ENCODE peak calls at places on chromosomes 13 and 19, in ten cellular contexts. F is ELR; H is Kasumi-1; Q is EL; L is stimulated activated CD4-positive, alpha-beta T cell treated with anti-CD3 and anti-CD28 coated beads, Interleukin-15, amount 100 ng/mL, for 48 hours; C is CD8-positive, alpha-beta memory T cell; T is NCI-H510A; N is HT1080; Z is Caco-2; X is mesothelial cell of epicardium. B is an unnamed sample.
A peak's percentile ranks its signal among the peaks of the same experiment; 100 is the strongest.

GRCh38 chr13:41008349-41008980 is 10.7 kb downstream of the ELF1 start:
- DNase-seq in X (no peak), T (no peak), Z (no peak), H (no peak), N (peak; percentile 88), C (no peak), L (no peak), Q (peak; percentile 62), F (peak; percentile 82), B (no peak)

GRCh38 chr19:41356984-41357739 is 3.4 kb upstream of the TGFB1 start:
- DNase-seq in X (no peak), T (no peak), N (no peak), L (no peak), Z (no peak), H (peak; percentile 83), C (no peak), Q (no peak), F (no peak), B (no peak)

GRCh38 chr19:14391156-14391821 is 10.0 kb downstream of the ADGRE5 start:
- DNase-seq in C (no peak), N (no peak), Z (no peak), T (no peak), F (no peak), H (no peak), Q (no peak), X (no peak), L (no peak), B (no peak)

GRCh38 chr13:38980628-38981078 is 10.0 kb downstream of the STOML3 start:
- DNase-seq in T (no peak), F (no peak), L (no peak), N (no peak), H (no peak), X (no peak), Q (no peak), C (no peak), Z (no peak), B (no peak)

GRCh38 chr19:33705090-33705847 is 83.5 kb downstream of the CHST8 start:
- DNase-seq in Z (no peak), H (no peak), Q (no peak), X (no peak), T (no peak), N (no peak), L (no peak), C (peak; percentile 29), F (no peak), B (no peak)

GRCh38 chr13:46896346-46897138 is at the start of gene HTR2A:
- DNase-seq in Z (no peak), F (peak; percentile 45), X (no peak), Q (peak; percentile 40), N (peak; percentile 37), C (no peak), T (no peak), L (no peak), H (peak; percentile 53), B (no peak)

GRCh38 chr13:32548837-32549236 is 10.2 kb upstream of the N4BP2L2 start:
- DNase-seq in X (no peak), C (no peak), F (peak; percentile 12), Z (no peak), Q (peak; percentile 16), L (no peak), H (peak; percentile 18), T (no peak), N (no peak), B (no peak)

GRCh38 chr13:72820156-72820897 is 38.4 kb downstream of the PIBF1 start:
- DNase-seq in T (no peak), Z (no peak), L (no peak), N (peak; percentile 46), X (no peak), H (no peak), Q (peak; percentile 66), F (peak; percentile 59), C (no peak), B (no peak)

GRCh38 chr13:34708914-34709313 is 233.2 kb upstream of the NBEA start:
- DNase-seq in L (no peak), N (no peak), Z (no peak), T (no peak), Q (no peak), H (no peak), C (no peak), F (no peak), X (no peak), B (no peak)

GRCh38 chr13:112601351-112601750 is 13.4 kb upstream of the TUBGCP3 start:
- DNase-seq in C (no peak), L (no peak), N (no peak), F (no peak), T (no peak), Q (no peak), X (no peak), H (no peak), Z (no peak), B (no peak)

GRCh38 chr13:79405831-79406596 is at the start of gene RBM26:
- DNase-seq in H (peak; percentile 91), C (peak; percentile 97), F (peak; percentile 95), L (peak; percentile 86), Z (peak; percentile 96), N (peak; percentile 90), T (peak; percentile 37), X (peak; percentile 95), Q (peak; percentile 94), B (peak; percentile 90)

GRCh38 chr13:113926301-113926761 is 47.5 kb downstream of the C13orf46 start:
- DNase-seq in N (no peak), H (no peak), T (no peak), F (no peak), C (no peak), Q (peak; percentile 58), X (peak; percentile 7), Z (peak; percentile 17), L (no peak), B (no peak)

GRCh38 chr19:17243854-17244617 is 1.7 kb downstream of the NR2F6 start:
- DNase-seq in Q (peak; percentile 53), F (peak; percentile 69), L (no peak), C (no peak), T (no peak), X (no peak), Z (peak; percentile 72), H (no peak), N (no peak), B (no peak)

GRCh38 chr19:18789422-18789832 is 1.7 kb downstream of the COMP start:
- DNase-seq in L (no peak), Z (no peak), X (no peak), T (no peak), Q (no peak), H (no peak), C (no peak), N (no peak), F (no peak), B (no peak)

GRCh38 chr19:48638831-48639381 is 1.7 kb upstream of the DBP start:
- DNase-seq in H (no peak), C (no peak), T (no peak), L (no peak), Q (peak; percentile 8), Z (peak; percentile 52), N (no peak), F (no peak), X (no peak), B (no peak)

GRCh38 chr13:83065136-83065535 is 817.1 kb downstream of the SLITRK1 start:
- DNase-seq in X (no peak), Q (peak; percentile 69), T (no peak), H (no peak), N (peak; percentile 44), F (peak; percentile 8), L (no peak), C (no peak), Z (no peak), B (no peak)

GRCh38 chr19:38852231-38853044 is 2.7 kb upstream of the HNRNPL start:
- DNase-seq in C (peak; percentile 84), Z (peak; percentile 76), N (peak; percentile 59), L (peak; percentile 58), F (peak; percentile 85), T (no peak), X (peak; percentile 64), H (peak; percentile 48), Q (peak; percentile 81), B (no peak)

GRCh38 chr19:16571283-16571682 is 932 bp downstream of the SLC35E1 start:
- DNase-seq in X (no peak), N (no peak), F (peak; percentile 57), Q (peak; percentile 56), C (no peak), Z (no peak), L (no peak), H (peak; percentile 69), T (no peak), B (no peak)

GRCh38 chr19:38713227-38713649 is 31.0 kb downstream of the CAPN12 start:
- DNase-seq in H (no peak), N (no peak), T (no peak), F (no peak), C (no peak), X (no peak), L (no peak), Q (no peak), Z (no peak), B (no peak)

GRCh38 chr19:30682576-30683536 is 310.7 kb downstream of the ZNF536 start:
- DNase-seq in C (no peak), N (peak; percentile 73), X (peak; percentile 85), F (peak; percentile 73), H (peak; percentile 36), L (no peak), Q (peak; percentile 74), Z (peak; percentile 61), T (no peak), B (no peak)

GRCh38 chr19:50558039-50558438 is 10.2 kb downstream of the LRRC4B start:
- DNase-seq in F (no peak), T (no peak), L (no peak), C (no peak), Z (no peak), Q (no peak), X (no peak), H (no peak), N (no peak), B (no peak)